ENCODE peak calls at places on chromosome 21, in six cellular contexts. R is fibroblast of lung, G is psoas muscle, S is SK-N-SH, P is IMR-90, U is pancreas. H is an unnamed sample.

GRCh38 chr21:36780861-36781260 is 81.9 kb downstream of the SIM2 start:
- DNase-seq in U (no peak), P (no peak), S (no peak), G (no peak), R (no peak), H (no peak)

GRCh38 chr21:45824546-45825208 is 156.9 kb upstream of the COL6A1 start:
- DNase-seq in U (no peak), G (no peak), R (no peak), P (no peak), S (no peak), H (no peak)

GRCh38 chr21:28761709-28762356 is 230.8 kb downstream of the LTN1 start:
- DNase-seq in U (no peak), R (peak; percentile 73), S (no peak), P (peak; percentile 52), G (no peak), H (no peak)

GRCh38 chr21:25636727-25637126 is 2.3 kb upstream of the JAM2 start:
- DNase-seq in U (no peak), P (peak; percentile 23), S (no peak), G (no peak), R (peak; percentile 2), H (no peak)

GRCh38 chr21:39055167-39055767 is 128.0 kb downstream of the PSMG1 start:
- DNase-seq in G (no peak), S (no peak), R (no peak), U (no peak), P (no peak), H (no peak)

GRCh38 chr21:41924355-41924754 is 29.5 kb downstream of the C2CD2 start:
- DNase-seq in U (no peak), S (no peak), G (no peak), R (peak; percentile 57), P (peak; percentile 57), H (no peak)

GRCh38 chr21:37263827-37264226 is 3.3 kb downstream of the VPS26C start:
- DNase-seq in R (peak; percentile 56), G (no peak), S (no peak), P (peak; percentile 15), U (no peak), H (no peak)

GRCh38 chr21:41045534-41046268 is 122.3 kb upstream of the BACE2 start:
- DNase-seq in U (peak; percentile 72), R (no peak), P (no peak), G (no peak), S (peak; percentile 43), H (no peak)

GRCh38 chr21:25513810-25514209 is 93.5 kb downstream of the MRPL39 start:
- DNase-seq in G (no peak), U (no peak), S (no peak), R (no peak), P (no peak), H (no peak)

GRCh38 chr21:29656504-29657227 is 283.1 kb downstream of the GRIK1 start:
- DNase-seq in R (peak; percentile 98), S (no peak), U (no peak), G (no peak), P (peak; percentile 85), H (no peak)

GRCh38 chr21:35504277-35504676 is 455.2 kb upstream of the RUNX1 start:
- DNase-seq in R (peak; percentile 46), U (no peak), S (no peak), P (no peak), G (no peak), H (no peak)

GRCh38 chr21:17679002-17679600 is 66.4 kb upstream of the BTG3 start:
- DNase-seq in R (peak; percentile 65), S (peak; percentile 56), G (no peak), P (peak; percentile 71), U (no peak), H (peak; percentile 21)

GRCh38 chr21:41427556-41427955 is 1.5 kb downstream of the MX1 start:
- DNase-seq in G (no peak), S (no peak), U (no peak), P (no peak), R (no peak), H (no peak)

DNA sequence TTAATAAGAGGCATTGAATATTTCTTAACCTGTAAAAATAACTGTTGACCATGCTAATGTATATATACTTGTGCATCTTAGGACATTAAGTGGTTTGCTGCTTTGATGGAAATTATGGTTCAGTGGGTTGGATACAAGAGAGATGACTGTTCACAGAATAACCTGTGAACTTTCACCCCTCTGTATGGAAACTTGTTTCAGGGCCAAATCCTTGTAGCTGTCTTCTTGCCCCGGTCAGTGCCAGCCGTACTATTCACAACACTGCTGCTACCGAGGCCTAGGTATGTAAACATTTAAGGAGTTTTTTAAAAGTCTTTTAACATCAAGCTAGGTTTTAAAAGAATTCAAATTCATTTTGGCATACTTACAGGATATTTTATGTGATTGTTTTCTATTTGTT is 16.1 kb downstream of the DONSON start:
- DNase-seq in S (no peak), G (no peak), U (no peak), R (no peak), P (no peak), H (no peak)
- H3K36me3 ChIP-seq in S (peaks cover 97% of the 10 kb centered on the region), G (peaks cover 100% of the 10 kb centered on the region), U (no peaks in the 10 kb centered on the region), R (peaks cover 11% of the 10 kb centered on the region), P (peaks cover 54% of the 10 kb centered on the region), H (peaks cover 92% of the 10 kb centered on the region)

GRCh38 chr21:22209304-22209700 is 1211.1 kb downstream of the NCAM2 start:
- DNase-seq in R (no peak), U (no peak), G (no peak), S (no peak), P (no peak), H (no peak)
- H3K4me3 ChIP-seq in R (no peak overlapping the region), U (no peak overlapping the region), G (no peak overlapping the region), S (no peak overlapping the region), P (no peak overlapping the region), H (no peak overlapping the region)

GRCh38 chr21:16002872-16003466 is 273.2 kb downstream of the USP25 start:
- DNase-seq in R (peak; percentile 36), G (no peak), U (no peak), S (peak; percentile 34), P (peak; percentile 51), H (no peak)
- TF ChIP-seq CTCF in R (peak; percentile 17), G (peak; percentile 20), U (no peak), S (peak; percentile 55), P (peak; percentile 67), H (peak; percentile 58)

DNA sequence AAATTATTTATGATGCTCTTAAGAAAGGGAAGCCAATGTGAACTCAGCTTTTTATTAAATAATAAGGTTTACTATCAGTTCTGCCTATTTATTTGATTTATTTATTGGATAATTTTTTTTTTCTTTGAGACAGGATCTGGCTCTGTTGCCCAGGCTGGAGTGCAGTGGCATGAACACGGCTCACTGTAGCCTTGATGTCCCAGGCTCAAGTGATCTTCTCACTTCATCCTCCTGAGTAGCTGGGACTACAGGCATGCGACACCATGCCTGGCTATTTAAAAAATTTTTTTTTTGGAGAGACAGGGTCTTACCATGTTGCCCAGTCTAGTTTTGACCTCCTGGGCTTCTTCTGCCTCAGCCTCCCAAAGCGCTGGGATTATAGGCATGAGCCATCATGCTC is 21.0 kb upstream of the DNAJC28 start:
- DNase-seq in S (no peak), G (no peak), R (no peak), P (no peak), U (no peak), H (no peak)
- H3K36me3 ChIP-seq in S (peaks cover 79% of the 10 kb centered on the region), G (peaks cover 97% of the 10 kb centered on the region), R (peaks cover 13% of the 10 kb centered on the region), P (peaks cover 45% of the 10 kb centered on the region), U (no peaks in the 10 kb centered on the region), H (peaks cover 92% of the 10 kb centered on the region)

GRCh38 chr21:44569861-44570517 is 3.5 kb upstream of the KRTAP10-4 start:
- DNase-seq in P (no peak), R (no peak), S (no peak), U (no peak), G (no peak), H (no peak)

GRCh38 chr21:44568667-44569556 is 4.6 kb upstream of the KRTAP10-4 start:
- DNase-seq in G (no peak), S (no peak), P (no peak), U (no peak), R (no peak), H (no peak)

GRCh38 chr21:44572959-44573583 is 458 bp upstream of the KRTAP10-4 start:
- DNase-seq in S (no peak), R (peak; percentile 12), G (no peak), P (peak; percentile 2), U (no peak), H (no peak)

GRCh38 chr21:44571844-44572782 is 1.4 kb upstream of the KRTAP10-4 start:
- DNase-seq in G (no peak), S (no peak), U (no peak), R (no peak), P (no peak), H (no peak)

GRCh38 chr21:44571296-44571695 is 2.2 kb upstream of the KRTAP10-4 start:
- DNase-seq in P (no peak), U (no peak), G (no peak), S (no peak), R (no peak), H (no peak)
- H3K4me3 ChIP-seq in P (no peak overlapping the region), U (no peak overlapping the region), G (no peak overlapping the region), S (no peak overlapping the region), R (no peak overlapping the region), H (no peak overlapping the region)